ENCODE peak calls at places on chromosomes 7 and 10, in nine cellular contexts. D is aorta, F is suprapubic skin, H is upper lobe of left lung, L is K562, M is HFF-Myc, I is AG04450, G is AG09309, U is mammary epithelial cell. K is an unnamed sample.

GRCh38 chr10:79026341-79026761 is 42.4 kb upstream of the ZMIZ1 start:
- DNase-seq in H (peak), I (no peak), M (no peak), F (peak), U (no peak), D (peak), L (no peak), G (no peak), K (no peak)

GRCh38 chr7:70377957-70378356 is 754.0 kb upstream of the GALNT17 start:
- DNase-seq in I (no peak), U (no peak), L (no peak), M (no peak), G (no peak), H (peak), D (no peak), F (no peak), K (no peak)

GRCh38 chr7:7254908-7255307 is 72.6 kb downstream of the C1GALT1 start:
- DNase-seq in U (no peak), F (no peak), G (no peak), D (no peak), I (no peak), M (no peak), H (no peak), L (no peak), K (no peak)

GRCh38 chr7:117937049-117937448 is 63.8 kb upstream of the CTTNBP2 start:
- DNase-seq in I (no peak), H (no peak), G (no peak), L (no peak), U (no peak), D (no peak), F (no peak), M (no peak), K (no peak)

GRCh38 chr7:141409911-141410329 is 141.3 kb upstream of the AGK start:
- DNase-seq in F (no peak), D (no peak), G (no peak), L (no peak), H (peak), U (no peak), I (no peak), M (no peak), K (no peak)

GRCh38 chr10:118278649-118279048 is 63.5 kb downstream of the FAM204A start:
- DNase-seq in M (no peak), I (no peak), G (no peak), U (peak), F (no peak), D (no peak), L (no peak), H (no peak), K (no peak)

GRCh38 chr7:93327006-93327633 is 95.0 kb downstream of the VPS50 start:
- DNase-seq in H (no peak), F (no peak), L (no peak), I (peak), U (peak), G (peak), D (no peak), M (peak), K (peak)

GRCh38 chr7:4325732-4326131 is 356.4 kb upstream of the FOXK1 start:
- DNase-seq in I (no peak), D (no peak), U (no peak), G (no peak), L (no peak), H (no peak), M (no peak), F (no peak), K (no peak)

GRCh38 chr10:97618285-97618684 is 15.0 kb downstream of the MORN4 start:
- DNase-seq in G (no peak), L (no peak), F (no peak), M (no peak), D (no peak), I (no peak), H (no peak), U (no peak), K (no peak)

GRCh38 chr10:97623277-97623676 is 10.0 kb downstream of the MORN4 start:
- DNase-seq in U (no peak), G (no peak), L (no peak), F (no peak), D (no peak), I (no peak), H (no peak), M (no peak), K (no peak)

DNA sequence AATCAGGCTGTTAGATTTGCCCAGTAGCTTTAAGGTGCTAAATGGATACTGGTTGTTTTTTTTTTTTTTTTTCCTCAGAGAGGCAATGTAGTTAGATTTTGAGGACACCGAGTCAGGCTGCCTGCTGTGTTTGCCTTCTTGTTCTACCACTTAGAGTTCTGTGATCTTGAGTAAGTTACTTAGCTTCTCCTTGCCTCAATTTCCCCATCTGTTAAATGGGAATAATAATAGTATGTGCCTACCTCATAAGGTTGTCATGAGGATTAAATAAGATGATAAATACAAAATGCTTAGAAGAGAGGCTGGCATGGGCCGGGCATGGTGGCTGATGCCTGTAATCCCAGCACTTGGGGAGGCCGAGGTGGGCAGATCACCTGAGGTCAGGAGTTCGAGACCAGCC is 14.6 kb downstream of the MORN4 start:
- DNase-seq in M (no peak), D (no peak), L (no peak), I (no peak), F (no peak), G (no peak), U (no peak), H (no peak), K (no peak)
- H3K4me3 ChIP-seq in M (no peak), D (no peak), L (no peak), I (no peak), F (no peak), G (no peak), U (no peak), H (no peak), K (no peak)

DNA sequence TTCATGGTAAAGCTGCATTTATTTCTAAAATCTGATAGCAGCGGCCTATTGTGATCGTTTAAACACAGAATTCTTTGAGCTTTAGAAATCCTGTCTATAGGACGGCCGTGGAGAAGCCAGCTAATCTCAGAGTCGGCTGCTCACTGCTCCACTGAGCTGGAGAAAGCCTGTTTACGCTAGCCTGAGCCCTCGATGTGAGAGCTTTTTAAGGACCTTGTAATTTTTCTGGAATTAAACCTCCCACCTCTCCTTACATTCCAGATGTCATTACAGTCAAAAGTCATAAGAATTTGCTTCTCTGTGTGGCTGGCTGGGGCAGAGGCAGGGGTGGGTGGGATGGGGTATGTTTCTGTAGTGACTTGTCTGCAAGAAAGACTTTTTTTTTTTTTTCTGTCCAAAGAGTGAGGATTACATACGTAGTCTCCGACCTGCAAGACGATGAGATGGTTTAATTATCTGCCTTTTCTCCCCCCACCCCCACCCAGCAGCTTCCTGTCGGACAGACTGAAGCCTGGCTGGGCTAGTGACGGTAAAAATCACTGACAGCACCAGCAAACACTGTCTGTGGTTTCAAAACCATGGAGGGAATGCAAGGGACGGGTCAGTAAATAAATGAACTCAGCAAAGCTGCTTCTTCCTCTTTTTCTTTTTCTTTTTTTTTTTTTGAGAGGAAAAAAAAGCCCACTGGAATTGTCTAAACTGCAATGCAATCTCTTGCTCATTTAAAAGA is 31.8 kb downstream of the TRIM8 start:
- DNase-seq in F (peak), I (peak), U (peak), M (peak), L (no peak), H (no peak), D (peak), G (peak), K (peak)
- H3K4me3 ChIP-seq in F (no peak), I (peak), U (no peak), M (peak), L (no peak), H (no peak), D (no peak), G (no peak), K (no peak)

DNA sequence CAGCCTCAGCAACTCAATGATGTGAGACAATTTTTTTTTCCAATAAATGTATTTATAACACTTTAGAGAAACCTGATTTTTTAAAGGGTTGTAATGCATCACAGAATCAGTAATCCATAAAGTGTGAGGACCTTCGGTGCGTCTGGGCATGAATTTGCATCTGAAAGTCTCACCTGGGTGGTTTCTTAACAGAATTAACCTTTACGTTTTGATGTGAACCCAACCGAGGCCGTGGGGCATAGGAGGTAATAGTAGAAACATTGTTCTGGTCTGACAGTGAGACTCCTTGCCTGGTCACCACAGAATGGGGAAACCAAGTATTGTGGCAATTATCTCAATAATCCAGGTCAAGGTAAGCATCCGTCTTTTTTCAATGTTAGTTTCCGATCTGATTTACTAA is 114.6 kb downstream of the PRKCQ start:
- DNase-seq in G (no peak), H (no peak), U (no peak), F (no peak), D (no peak), M (no peak), L (no peak), I (no peak), K (no peak)
- H3K4me3 ChIP-seq in G (no peak), H (no peak), U (no peak), F (no peak), D (no peak), M (no peak), L (no peak), I (no peak), K (no peak)

DNA sequence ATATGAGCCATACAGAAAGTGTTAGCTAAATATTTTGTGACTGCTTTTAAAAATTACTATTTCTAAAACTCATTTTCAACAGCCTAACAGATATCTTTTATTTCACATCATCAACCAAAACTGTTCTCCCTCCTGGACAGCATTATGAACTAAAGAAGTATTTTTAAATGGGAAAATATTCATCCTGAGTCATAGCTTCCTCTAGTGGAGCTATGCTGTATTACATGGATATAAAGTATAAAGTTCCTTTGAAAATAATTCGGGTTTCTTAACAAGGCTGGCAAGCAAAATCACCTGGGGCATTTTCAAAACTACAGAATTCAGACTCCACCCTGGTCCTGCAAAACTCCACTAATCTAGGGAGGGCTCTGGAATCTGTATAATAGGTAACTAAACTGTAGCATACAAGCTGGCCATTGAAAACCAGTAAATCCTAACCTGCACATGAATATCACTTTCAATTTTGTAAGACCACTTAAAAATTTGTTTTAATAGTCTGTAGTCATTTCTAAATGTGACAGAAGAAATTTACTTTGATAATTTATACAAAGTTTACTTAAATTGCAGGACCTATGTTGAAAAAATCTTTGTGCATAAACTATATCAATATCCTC is 53.5 kb downstream of the SCIN start:
- DNase-seq in G (no peak), U (peak), D (no peak), H (no peak), F (no peak), I (no peak), L (peak), M (no peak), K (no peak)
- H3K4me3 ChIP-seq in G (no peak), U (no peak), D (no peak), H (no peak), F (no peak), I (no peak), L (no peak), M (no peak), K (no peak)

GRCh38 chr10:43667317-43667731 is 18.6 kb upstream of the ZNF32 start:
- DNase-seq in M (no peak), F (no peak), H (peak), U (no peak), G (no peak), I (no peak), D (no peak), L (peak), K (no peak)
- H3K4me3 ChIP-seq in M (peak), F (peak), H (no peak), U (no peak), G (no peak), I (peak), D (no peak), L (no peak), K (peak)

DNA sequence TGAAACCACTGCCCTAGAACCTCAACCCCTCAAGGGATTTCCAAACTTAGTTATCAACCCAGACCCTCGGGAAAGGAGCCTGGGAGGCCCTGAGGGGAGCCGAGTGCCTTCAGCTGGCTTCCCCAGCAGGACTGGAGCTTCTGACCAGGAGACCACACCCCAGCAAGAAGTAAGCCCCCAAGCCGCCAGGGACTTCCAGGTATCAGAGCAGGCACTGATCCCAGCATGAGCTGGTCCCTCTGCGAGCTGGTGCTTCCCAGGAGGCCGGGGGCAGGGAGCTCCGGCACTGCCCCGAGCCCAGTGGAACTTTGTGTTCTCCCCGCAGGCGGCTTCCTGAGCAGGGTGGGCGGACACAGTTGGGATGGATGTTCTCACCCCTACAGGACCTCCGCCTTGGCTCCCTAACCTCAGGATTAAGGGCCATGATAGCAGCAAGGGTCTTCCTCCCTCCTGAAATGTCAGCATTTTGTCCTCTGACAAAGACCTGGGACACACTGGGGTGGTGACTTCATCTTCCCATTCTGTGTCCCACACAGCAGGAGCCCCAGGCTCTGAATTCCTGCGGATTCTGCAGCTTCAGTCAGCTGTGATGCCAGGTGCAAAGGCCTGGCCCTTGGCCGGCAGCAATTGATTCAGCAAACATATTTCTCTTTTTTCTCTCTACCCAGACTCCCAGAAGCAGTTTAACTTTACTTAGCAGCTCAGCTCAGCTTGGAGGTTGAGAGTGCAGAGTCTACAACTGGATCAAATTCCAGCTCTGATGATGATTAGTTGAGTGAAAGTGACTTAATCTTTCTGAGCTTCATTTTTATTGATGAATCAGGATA is 11.6 kb downstream of the ATP6V0E2 start:
- DNase-seq in G (no peak), I (no peak), U (no peak), H (no peak), M (no peak), D (peak), F (no peak), L (no peak), K (no peak)
- H3K4me3 ChIP-seq in G (no peak), I (no peak), U (no peak), H (no peak), M (no peak), D (no peak), F (no peak), L (no peak), K (no peak)

DNA sequence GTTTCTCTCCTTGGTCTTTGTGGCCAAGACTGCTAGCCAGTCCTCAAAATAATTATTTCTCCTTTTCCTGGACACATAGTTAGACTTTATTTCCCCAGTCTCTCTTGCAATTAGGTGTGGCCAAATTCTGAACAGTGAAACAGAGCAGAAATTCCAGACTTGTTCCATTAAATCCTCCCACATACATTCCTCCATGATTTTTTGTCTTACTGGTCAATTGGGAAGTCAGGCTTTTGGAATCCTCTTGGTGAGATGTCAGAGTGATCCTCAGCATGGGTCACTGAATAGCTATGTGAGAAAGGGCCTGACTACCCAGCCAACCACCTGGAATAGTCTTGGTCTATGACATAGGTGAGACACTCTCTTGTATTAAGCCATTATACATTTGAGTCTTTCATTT is 164.2 kb downstream of the DGKI start:
- DNase-seq in H (no peak), D (no peak), G (peak), L (no peak), U (peak), M (no peak), I (peak), F (no peak), K (peak)
- H3K4me3 ChIP-seq in H (no peak), D (no peak), G (no peak), L (no peak), U (no peak), M (no peak), I (no peak), F (no peak), K (no peak)

DNA sequence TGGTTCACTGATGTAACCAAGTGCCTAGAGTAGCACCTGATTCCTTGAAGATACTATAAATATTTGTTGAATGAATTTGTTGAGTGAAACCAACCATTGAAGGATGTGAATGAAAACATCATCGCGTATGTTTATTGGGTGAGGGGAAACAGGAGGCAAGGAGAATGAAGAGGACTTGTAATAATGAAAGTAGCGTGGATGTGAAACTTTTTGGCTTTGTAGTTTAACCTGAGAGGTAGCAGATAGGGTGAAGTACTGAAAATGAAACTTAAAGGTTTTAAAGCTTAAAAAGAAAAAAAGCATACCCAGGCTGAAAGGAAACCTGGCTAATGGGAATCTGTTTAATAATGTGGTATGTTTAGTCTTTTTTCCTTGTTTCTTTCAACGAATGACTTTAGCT is 5.2 kb downstream of the CCNY start:
- DNase-seq in I (no peak), L (no peak), D (no peak), G (no peak), U (no peak), H (no peak), F (no peak), M (no peak), K (no peak)
- H3K4me3 ChIP-seq in I (no peak), L (no peak), D (no peak), G (no peak), U (no peak), H (no peak), F (no peak), M (no peak), K (no peak)